ENCODE peak calls at places on chromosomes 3 and 15, in five cellular contexts. One of them, this sample, is unnamed.

GRCh38 chr15:33154366-33155166 is 39.9 kb downstream of the FMN1 start:
- DNase-seq in stimulated activated CD8-positive, alpha-beta memory T cell treated with anti-CD3 and anti-CD28 coated beads, Interleukin-7, amount 100 ng/mL, for 1 hour: no peak
- DNase-seq in ovary: no peak
- DNase-seq in activated effector memory CD4-positive, alpha-beta T cell treated with Interleukin-2 at 50 U/mL for 16 hours: no peak
- DNase-seq in ACHN: peak
- DNase-seq in this sample: no peak

GRCh38 chr15:64792282-64792681 is 16.9 kb upstream of the RBPMS2 start:
- DNase-seq in stimulated activated CD8-positive, alpha-beta memory T cell treated with anti-CD3 and anti-CD28 coated beads, Interleukin-7, amount 100 ng/mL, for 1 hour: no peak
- DNase-seq in ovary: no peak
- DNase-seq in activated effector memory CD4-positive, alpha-beta T cell treated with Interleukin-2 at 50 U/mL for 16 hours: no peak
- DNase-seq in ACHN: no peak
- DNase-seq in this sample: no peak

GRCh38 chr3:46833346-46834300 is 29.6 kb downstream of the MYL3 start:
- DNase-seq in stimulated activated CD8-positive, alpha-beta memory T cell treated with anti-CD3 and anti-CD28 coated beads, Interleukin-7, amount 100 ng/mL, for 1 hour: no peak
- DNase-seq in ovary: no peak
- DNase-seq in activated effector memory CD4-positive, alpha-beta T cell treated with Interleukin-2 at 50 U/mL for 16 hours: no peak
- DNase-seq in ACHN: no peak
- DNase-seq in this sample: no peak

GRCh38 chr15:34933432-34933975 is 36.0 kb downstream of the AQR start:
- DNase-seq in stimulated activated CD8-positive, alpha-beta memory T cell treated with anti-CD3 and anti-CD28 coated beads, Interleukin-7, amount 100 ng/mL, for 1 hour: no peak
- DNase-seq in ovary: no peak
- DNase-seq in activated effector memory CD4-positive, alpha-beta T cell treated with Interleukin-2 at 50 U/mL for 16 hours: no peak
- DNase-seq in ACHN: no peak
- DNase-seq in this sample: no peak

GRCh38 chr15:31276596-31277298 is 49.9 kb upstream of the KLF13 start:
- DNase-seq in stimulated activated CD8-positive, alpha-beta memory T cell treated with anti-CD3 and anti-CD28 coated beads, Interleukin-7, amount 100 ng/mL, for 1 hour: no peak
- DNase-seq in ovary: no peak
- DNase-seq in activated effector memory CD4-positive, alpha-beta T cell treated with Interleukin-2 at 50 U/mL for 16 hours: no peak
- DNase-seq in ACHN: no peak
- DNase-seq in this sample: no peak

GRCh38 chr15:39154776-39155175 is 426.1 kb upstream of the THBS1 start:
- DNase-seq in stimulated activated CD8-positive, alpha-beta memory T cell treated with anti-CD3 and anti-CD28 coated beads, Interleukin-7, amount 100 ng/mL, for 1 hour: no peak
- DNase-seq in ovary: no peak
- DNase-seq in activated effector memory CD4-positive, alpha-beta T cell treated with Interleukin-2 at 50 U/mL for 16 hours: no peak
- DNase-seq in ACHN: no peak
- DNase-seq in this sample: no peak

GRCh38 chr3:119194237-119195150 is 21.1 kb downstream of the UPK1B start:
- DNase-seq in stimulated activated CD8-positive, alpha-beta memory T cell treated with anti-CD3 and anti-CD28 coated beads, Interleukin-7, amount 100 ng/mL, for 1 hour: no peak
- DNase-seq in ovary: no peak
- DNase-seq in activated effector memory CD4-positive, alpha-beta T cell treated with Interleukin-2 at 50 U/mL for 16 hours: no peak
- DNase-seq in ACHN: no peak
- DNase-seq in this sample: no peak

GRCh38 chr3:37144806-37145205 is 29.6 kb downstream of the LRRFIP2 start:
- DNase-seq in stimulated activated CD8-positive, alpha-beta memory T cell treated with anti-CD3 and anti-CD28 coated beads, Interleukin-7, amount 100 ng/mL, for 1 hour: no peak
- DNase-seq in ovary: no peak
- DNase-seq in activated effector memory CD4-positive, alpha-beta T cell treated with Interleukin-2 at 50 U/mL for 16 hours: no peak
- DNase-seq in ACHN: no peak
- DNase-seq in this sample: no peak

GRCh38 chr3:44280077-44280476 is 38.4 kb downstream of the TOPAZ1 start:
- DNase-seq in stimulated activated CD8-positive, alpha-beta memory T cell treated with anti-CD3 and anti-CD28 coated beads, Interleukin-7, amount 100 ng/mL, for 1 hour: no peak
- DNase-seq in ovary: no peak
- DNase-seq in activated effector memory CD4-positive, alpha-beta T cell treated with Interleukin-2 at 50 U/mL for 16 hours: no peak
- DNase-seq in ACHN: no peak
- DNase-seq in this sample: no peak

GRCh38 chr3:65955792-65956477 is 82.8 kb downstream of the MAGI1 start:
- DNase-seq in stimulated activated CD8-positive, alpha-beta memory T cell treated with anti-CD3 and anti-CD28 coated beads, Interleukin-7, amount 100 ng/mL, for 1 hour: no peak
- DNase-seq in ovary: no peak
- DNase-seq in activated effector memory CD4-positive, alpha-beta T cell treated with Interleukin-2 at 50 U/mL for 16 hours: no peak
- DNase-seq in ACHN: peak
- DNase-seq in this sample: no peak

GRCh38 chr3:171261487-171261886 is 198.7 kb downstream of the TNIK start:
- DNase-seq in stimulated activated CD8-positive, alpha-beta memory T cell treated with anti-CD3 and anti-CD28 coated beads, Interleukin-7, amount 100 ng/mL, for 1 hour: no peak
- DNase-seq in ovary: no peak
- DNase-seq in activated effector memory CD4-positive, alpha-beta T cell treated with Interleukin-2 at 50 U/mL for 16 hours: no peak
- DNase-seq in ACHN: no peak
- DNase-seq in this sample: no peak

This sample was measured in T-helper 17 cell.